ENCODE peak calls at places on chromosomes 12 and 14, in five cellular contexts. M is mesenchymal stem cell; E is stomach; J is skeletal muscle cell; Y is effector CD8-positive, alpha-beta T cell. Q is an unnamed sample.

GRCh38 chr14:34489324-34489723 is 27.3 kb upstream of the SPTSSA start:
- DNase-seq in M (no peak), E (no peak), J (no peak), Y (no peak), Q (no peak)

GRCh38 chr14:76948213-76948947 is 80.1 kb downstream of the IRF2BPL start:
- DNase-seq in M (no peak), E (peak), J (no peak), Y (no peak), Q (peak)

GRCh38 chr14:52802597-52802996 is 11.2 kb upstream of the GNPNAT1 start:
- DNase-seq in M (peak), E (no peak), J (peak), Y (no peak), Q (no peak)

GRCh38 chr14:62409909-62410308 is 635.3 kb downstream of the KCNH5 start:
- DNase-seq in M (peak), E (no peak), J (peak), Y (no peak), Q (no peak)

GRCh38 chr12:6158749-6159148 is 34.3 kb upstream of the VWF start:
- DNase-seq in M (no peak), E (no peak), J (no peak), Y (no peak), Q (no peak)

GRCh38 chr12:96338852-96339478 is 61.3 kb downstream of the CDK17 start:
- DNase-seq in M (no peak), E (no peak), J (no peak), Y (no peak), Q (peak)

GRCh38 chr14:23095196-23096108 is at the start of gene C14orf119:
- DNase-seq in M (peak), E (peak), J (peak), Y (no peak), Q (peak)

GRCh38 chr12:50661300-50662120 is 102.4 kb upstream of the ATF1 start:
- DNase-seq in M (no peak), E (no peak), J (no peak), Y (no peak), Q (no peak)

Q was measured in endothelial cell of umbilical vein.